ENCODE peak calls at places on chromosomes 2 and 18, in four cellular contexts. S is psoas muscle, A is ascending aorta, Y is endothelial cell. J is an unnamed sample.

GRCh38 chr2:128632491-128632780 is 313.8 kb upstream of the HS6ST1 start:
- DNase-seq in S (no peak), Y (no peak), A (no peak), J (no peak)

GRCh38 chr2:7016884-7017283 is 99.7 kb downstream of the RNF144A start:
- DNase-seq in Y (no peak), S (no peak), A (no peak), J (no peak)

GRCh38 chr2:234677758-234678538 is 181.1 kb upstream of the ARL4C start:
- DNase-seq in Y (no peak), A (no peak), S (no peak), J (no peak)

GRCh38 chr2:237662671-237663093 is 35.3 kb downstream of the LRRFIP1 start:
- DNase-seq in Y (peak; percentile 68), S (peak; percentile 90), A (peak; percentile 82), J (peak; percentile 92)

GRCh38 chr2:165691615-165692014 is 102.4 kb downstream of the GALNT3 start:
- DNase-seq in A (no peak), Y (peak; percentile 15), S (no peak), J (no peak)

GRCh38 chr2:121554998-121555397 is 24.3 kb downstream of the RNU4ATAC start:
- DNase-seq in Y (no peak), A (no peak), S (no peak), J (no peak)

GRCh38 chr2:168716839-168717238 is 85.6 kb upstream of the NOSTRIN start:
- DNase-seq in S (no peak), A (no peak), Y (no peak), J (no peak)

GRCh38 chr2:59177748-59178147 is 936.6 kb upstream of the FANCL start:
- DNase-seq in S (no peak), Y (no peak), A (no peak), J (no peak)

GRCh38 chr2:70893186-70893585 is 42.5 kb upstream of the ATP6V1B1 start:
- DNase-seq in S (no peak), A (no peak), Y (no peak), J (no peak)

GRCh38 chr2:203799905-203800304 is 67.7 kb upstream of the CTLA4 start:
- DNase-seq in Y (no peak), S (no peak), A (no peak), J (no peak)

GRCh38 chr2:26612034-26612433 is 29.1 kb downstream of the CIB4 start:
- DNase-seq in S (no peak), Y (no peak), A (no peak), J (no peak)

GRCh38 chr18:13501896-13502295 is 224.5 kb downstream of the FAM210A start:
- DNase-seq in A (no peak), Y (no peak), S (no peak), J (no peak)